ENCODE peak calls at places on chromosomes 7 and 10, in four cellular contexts. U is RCC 7860, K is kidney glomerular epithelial cell, F is GM23248. H is an unnamed sample.

GRCh38 chr10:113679463-113680171 is at the start of gene CASP7:
- DNase-seq in U (peak), K (peak), F (peak), H (peak)

GRCh38 chr10:102919237-102919959 is 1.3 kb downstream of the CNNM2 start:
- DNase-seq in U (no peak), K (no peak), F (peak), H (peak)

GRCh38 chr10:42640610-42641229 is 2.4 kb upstream of the ZNF33B start:
- DNase-seq in U (no peak), K (no peak), F (no peak), H (peak)

GRCh38 chr10:98006266-98006665 is 24.2 kb downstream of the CRTAC1 start:
- DNase-seq in U (no peak), K (no peak), F (no peak), H (no peak)

GRCh38 chr7:35390146-35390545 is 136.2 kb upstream of the TBX20 start:
- DNase-seq in U (no peak), K (no peak), F (no peak), H (no peak)

GRCh38 chr10:5971315-5971832 is 6.0 kb downstream of the IL15RA start:
- DNase-seq in U (no peak), K (no peak), F (peak), H (no peak)

GRCh38 chr7:84112771-84113170 is 81.8 kb downstream of the SEMA3A start:
- DNase-seq in U (no peak), K (no peak), F (peak), H (peak)

GRCh38 chr10:61890430-61890829 is 11.1 kb upstream of the ARID5B start:
- DNase-seq in U (no peak), K (no peak), F (peak), H (no peak)

GRCh38 chr7:108525327-108525984 is 479 bp downstream of the PNPLA8 start:
- DNase-seq in U (peak), K (peak), F (peak), H (peak)

GRCh38 chr7:152131981-152132494 is 106.6 kb downstream of the GALNT11 start:
- DNase-seq in U (no peak), K (no peak), F (no peak), H (no peak)

GRCh38 chr7:151138541-151138910 is 29.0 kb downstream of the GBX1 start:
- DNase-seq in U (no peak), K (no peak), F (no peak), H (no peak)

GRCh38 chr10:116147162-116147906 is 125.7 kb downstream of the GFRA1 start:
- DNase-seq in U (no peak), K (no peak), F (no peak), H (no peak)

GRCh38 chr10:59880976-59881510 is 25.3 kb downstream of the CCDC6 start:
- DNase-seq in U (no peak), K (no peak), F (no peak), H (no peak)

GRCh38 chr10:48431871-48432270 is 125.4 kb downstream of the MAPK8 start:
- DNase-seq in U (no peak), K (no peak), F (no peak), H (no peak)

H was measured in renal cortical epithelial cell.